ENCODE peak calls at places on chromosomes 16 and 17, in five cellular contexts. E, U, O, L and N are unnamed samples.

GRCh38 chr17:28959471-28959871 is 8.2 kb upstream of the PHF12 start:
- DNase-seq in E (no peak), U (no peak), O (no peak), L (no peak), N (peak)

GRCh38 chr16:89787365-89787805 is 29.1 kb downstream of the FANCA start:
- DNase-seq in E (no peak), U (no peak), O (no peak), L (no peak), N (no peak)

GRCh38 chr17:60598001-60598736 is 1.8 kb upstream of the PPM1D start:
- DNase-seq in E (no peak), U (no peak), O (no peak), L (no peak), N (no peak)

GRCh38 chr17:47993031-47993546 is 22.2 kb downstream of the CDK5RAP3 start:
- DNase-seq in E (no peak), U (no peak), O (no peak), L (no peak), N (no peak)

GRCh38 chr17:60249517-60249826 is 99.7 kb downstream of the CA4 start:
- DNase-seq in E (peak), U (no peak), O (no peak), L (no peak), N (no peak)

GRCh38 chr16:79595261-79595660 is 5.3 kb downstream of the MAF start:
- DNase-seq in E (peak), U (no peak), O (no peak), L (no peak), N (no peak)

GRCh38 chr17:39527220-39527813 is 66.0 kb downstream of the CDK12 start:
- DNase-seq in E (peak), U (no peak), O (no peak), L (no peak), N (no peak)

GRCh38 chr17:74332763-74333220 is 6.8 kb downstream of the KIF19 start:
- DNase-seq in E (no peak), U (no peak), O (no peak), L (no peak), N (no peak)

GRCh38 chr16:31134091-31134571 is 1.4 kb downstream of the PRSS8 start:
- DNase-seq in E (no peak), U (no peak), O (no peak), L (no peak), N (no peak)

GRCh38 chr16:30369091-30369937 is 980 bp downstream of the TBC1D10B start:
- DNase-seq in E (peak), U (peak), O (no peak), L (no peak), N (no peak)

GRCh38 chr16:24589997-24590396 is 50.6 kb downstream of the RBBP6 start:
- DNase-seq in E (no peak), U (no peak), O (no peak), L (no peak), N (no peak)

GRCh38 chr17:41813039-41813680 is 356 bp downstream of the FKBP10 start:
- DNase-seq in E (no peak), U (no peak), O (no peak), L (no peak), N (no peak)

GRCh38 chr17:43125967-43126910 is 1.1 kb upstream of the BRCA1 start:
- DNase-seq in E (no peak), U (no peak), O (no peak), L (no peak), N (no peak)

GRCh38 chr17:63665527-63666214 is 34.3 kb downstream of the LIMD2 start:
- DNase-seq in E (no peak), U (no peak), O (no peak), L (peak), N (no peak)

GRCh38 chr16:88406096-88407041 is 23.6 kb downstream of the ZNF469 start:
- DNase-seq in E (no peak), U (no peak), O (no peak), L (no peak), N (no peak)

GRCh38 chr16:70396209-70396904 is 42.5 kb downstream of the ST3GAL2 start:
- DNase-seq in E (peak), U (no peak), O (no peak), L (no peak), N (no peak)

GRCh38 chr16:59410451-59410850 is 676.3 kb upstream of the GOT2 start:
- DNase-seq in E (no peak), U (no peak), O (no peak), L (no peak), N (no peak)

GRCh38 chr16:59412275-59412841 is 678.2 kb upstream of the GOT2 start:
- DNase-seq in E (peak), U (no peak), O (no peak), L (no peak), N (no peak)
- TF ChIP-seq CTCF in E (peak), U (no peak), O (peak), L (no peak), N (peak)

GRCh38 chr16:75127713-75128415 is 11.3 kb upstream of the LDHD start:
- DNase-seq in E (no peak), U (no peak), O (no peak), L (no peak), N (no peak)

GRCh38 chr16:75131081-75131480 is 14.5 kb upstream of the LDHD start:
- DNase-seq in E (no peak), U (no peak), O (no peak), L (no peak), N (no peak)

GRCh38 chr16:75130150-75130771 is 13.7 kb upstream of the LDHD start:
- DNase-seq in E (no peak), U (no peak), O (no peak), L (no peak), N (no peak)
- TF ChIP-seq CTCF in E (no peak), U (no peak), O (peak), L (no peak), N (peak)

DNA sequence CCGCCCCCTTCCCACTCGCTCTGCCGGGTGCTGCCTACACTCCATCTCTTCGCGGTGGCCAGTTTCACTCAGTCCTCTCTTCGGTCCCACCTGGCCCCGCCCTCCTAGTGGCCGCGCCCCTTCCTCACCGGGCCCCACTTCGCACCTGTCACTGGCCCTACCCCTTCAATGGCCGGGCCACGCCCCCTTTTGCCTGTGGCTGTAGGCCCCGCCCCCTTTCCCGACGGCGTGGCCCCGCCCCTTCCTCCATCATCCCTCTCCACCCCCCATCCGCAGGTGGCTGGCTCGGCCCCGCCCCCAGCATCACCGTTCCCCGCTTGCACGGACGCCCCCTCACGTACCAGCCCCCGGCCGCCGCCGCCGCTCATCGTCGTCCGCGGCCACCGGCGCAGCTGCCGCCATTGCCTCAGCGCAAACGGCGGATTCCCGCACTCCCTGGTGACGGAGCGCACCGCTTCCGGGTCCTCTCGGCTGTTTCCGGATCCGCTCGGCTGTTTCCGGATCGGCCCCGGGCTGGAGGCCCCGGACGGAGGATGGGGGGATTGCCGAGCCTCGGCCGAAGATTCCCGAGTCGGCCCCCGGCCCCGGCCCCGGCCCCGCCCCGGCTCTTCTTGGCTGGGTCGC is at the start of gene RABEP2:
- DNase-seq in E (peak), U (peak), O (peak), L (peak), N (no peak)
- TF ChIP-seq CTCF in E (no peak), U (no peak), O (no peak), L (no peak), N (no peak)

GRCh38 chr16:20637247-20637646 is 60.2 kb downstream of the ACSM1 start:
- DNase-seq in E (no peak), U (no peak), O (no peak), L (no peak), N (no peak)
- TF ChIP-seq CTCF in E (no peak), U (no peak), O (no peak), L (no peak), N (no peak)

DNA sequence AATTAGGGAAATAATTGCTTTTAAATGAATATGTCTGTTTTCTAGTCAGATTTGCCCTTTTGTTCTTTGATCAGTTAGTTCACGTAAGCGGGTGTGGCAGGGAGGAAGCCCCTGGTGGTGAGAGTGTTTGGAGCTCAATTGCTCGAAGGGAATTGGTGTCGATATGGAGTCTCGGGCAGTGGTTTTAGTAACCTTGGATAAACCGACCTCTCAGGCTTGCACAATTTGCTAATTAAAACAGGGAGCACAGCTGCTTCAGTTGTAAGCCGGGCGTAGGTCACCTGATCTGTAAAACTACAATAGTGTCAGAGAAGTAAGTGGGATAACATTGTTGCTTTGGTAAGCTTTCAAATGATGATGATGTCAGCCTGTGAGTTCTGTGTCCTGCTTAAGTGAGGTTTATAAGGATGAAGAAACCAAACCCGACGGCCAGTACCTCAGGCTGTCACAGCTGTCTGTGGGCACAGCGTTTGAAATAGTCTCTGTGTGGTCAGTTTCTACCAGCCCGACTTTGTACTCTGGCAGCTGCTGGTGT is 2.9 kb downstream of the ZNF750 start:
- DNase-seq in E (no peak), U (no peak), O (peak), L (no peak), N (peak)
- TF ChIP-seq CTCF in E (no peak), U (no peak), O (no peak), L (no peak), N (peak)

DNA sequence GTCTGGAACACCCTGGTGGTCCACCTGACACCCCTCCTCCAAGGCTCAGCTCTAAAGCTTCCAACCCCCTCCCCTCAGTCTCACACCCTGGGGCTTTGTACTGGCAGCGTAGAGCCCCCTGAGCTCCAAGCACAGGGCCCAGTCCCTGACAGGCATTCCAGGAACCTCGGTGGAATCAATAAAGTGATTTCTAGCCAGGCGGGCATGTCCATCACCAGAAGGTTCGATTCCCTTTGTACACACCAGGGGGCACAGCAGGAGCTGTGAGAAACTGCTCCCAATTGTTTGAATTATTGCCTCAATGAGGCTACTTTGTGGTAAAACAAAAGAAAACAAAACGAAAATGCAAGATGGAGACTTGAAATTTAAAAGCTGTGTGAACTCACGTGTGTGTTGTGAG is 51.8 kb downstream of the SMPD3 start:
- DNase-seq in E (peak), U (peak), O (no peak), L (no peak), N (peak)
- TF ChIP-seq CTCF in E (peak), U (peak), O (peak), L (peak), N (peak)

DNA sequence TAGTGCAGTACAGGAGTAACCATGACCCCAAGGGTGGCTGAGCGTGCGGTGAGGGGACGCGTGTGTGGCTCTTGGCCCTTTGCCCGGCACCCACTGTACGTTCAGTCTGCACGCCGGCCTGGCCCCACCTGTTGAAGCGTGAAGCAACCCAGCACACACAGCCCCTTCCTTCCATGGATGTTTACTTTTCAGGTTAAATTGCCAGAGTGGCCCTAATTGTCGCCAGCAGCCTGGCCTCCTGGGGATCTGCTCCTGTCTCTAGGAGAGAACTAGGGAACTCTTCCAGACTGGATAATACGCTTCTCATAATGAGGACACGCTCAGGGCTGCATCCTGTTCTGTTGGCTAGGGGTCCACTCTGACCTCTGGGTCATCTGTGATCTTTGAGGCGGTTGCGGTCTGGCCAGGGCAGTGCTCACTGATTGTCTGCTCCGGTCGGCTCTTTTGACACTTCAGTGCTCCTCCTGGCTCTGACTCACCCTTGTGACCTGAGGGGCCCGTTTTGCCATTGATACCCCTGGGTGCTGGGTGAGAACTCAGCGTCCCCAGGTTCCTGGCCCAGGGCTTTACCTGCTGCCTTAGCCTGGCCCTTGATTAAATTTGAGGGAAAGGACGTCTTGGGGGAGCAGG is 27.7 kb downstream of the TPSG1 start:
- DNase-seq in E (no peak), U (no peak), O (no peak), L (no peak), N (no peak)
- TF ChIP-seq CTCF in E (no peak), U (no peak), O (no peak), L (no peak), N (no peak)

GRCh38 chr17:32385121-32385520 is 35.2 kb downstream of the ZNF207 start:
- DNase-seq in E (no peak), U (no peak), O (no peak), L (no peak), N (no peak)

GRCh38 chr17:32388613-32389459 is 38.9 kb downstream of the ZNF207 start:
- DNase-seq in E (no peak), U (no peak), O (no peak), L (no peak), N (no peak)

GRCh38 chr17:32385971-32386370 is 36.0 kb downstream of the ZNF207 start:
- DNase-seq in E (no peak), U (no peak), O (no peak), L (no peak), N (no peak)

GRCh38 chr17:32383926-32384434 is 34.0 kb downstream of the ZNF207 start:
- DNase-seq in E (no peak), U (no peak), O (no peak), L (no peak), N (no peak)

GRCh38 chr17:32386844-32387243 is 36.9 kb downstream of the ZNF207 start:
- DNase-seq in E (peak), U (no peak), O (no peak), L (no peak), N (no peak)
- TF ChIP-seq CTCF in E (no peak), U (no peak), O (no peak), L (no peak), N (no peak)

GRCh38 chr16:86762035-86762550 is 183.7 kb downstream of the FOXL1 start:
- DNase-seq in E (no peak), U (no peak), O (peak), L (no peak), N (no peak)

GRCh38 chr16:86756882-86757703 is 178.7 kb downstream of the FOXL1 start:
- DNase-seq in E (no peak), U (no peak), O (peak), L (no peak), N (no peak)

GRCh38 chr16:86757704-86758040 is 179.3 kb downstream of the FOXL1 start:
- DNase-seq in E (no peak), U (no peak), O (peak), L (no peak), N (no peak)

GRCh38 chr16:86761117-86761971 is 183.0 kb downstream of the FOXL1 start:
- DNase-seq in E (peak), U (peak), O (peak), L (peak), N (no peak)

GRCh38 chr16:86758932-86759331 is 180.6 kb downstream of the FOXL1 start:
- DNase-seq in E (no peak), U (no peak), O (peak), L (no peak), N (no peak)
- TF ChIP-seq CTCF in E (no peak), U (no peak), O (no peak), L (no peak), N (no peak)